ENCODE peak calls at places on chromosomes 4 and X, in six cellular contexts. D is HCT116, C is H1, X is K562, B is HepG2, K is GM12878. W is an unnamed sample.

GRCh38 chrX:9626379-9626778 is 139.3 kb downstream of the GPR143 start:
- DNase-seq in D (no peak), C (no peak), B (no peak), K (no peak), X (no peak), W (no peak)

GRCh38 chr4:52173470-52174055 is 122.5 kb downstream of the SPATA18 start:
- DNase-seq in D (no peak), B (no peak), X (no peak), C (no peak), K (no peak), W (no peak)

GRCh38 chr4:170227928-170228327 is 138.2 kb upstream of the AADAT start:
- DNase-seq in B (no peak), D (no peak), K (no peak), C (no peak), X (no peak), W (no peak)

GRCh38 chr4:99190336-99190735 is 28.7 kb downstream of the ADH6 start:
- DNase-seq in C (no peak), B (no peak), K (no peak), X (no peak), D (no peak), W (no peak)

GRCh38 chr4:65416875-65417274 is 253.4 kb downstream of the EPHA5 start:
- DNase-seq in K (no peak), D (no peak), C (no peak), B (no peak), X (no peak), W (no peak)

GRCh38 chr4:74181225-74181624 is 23.3 kb downstream of the MTHFD2L start:
- DNase-seq in D (no peak), B (no peak), C (no peak), X (no peak), K (no peak), W (no peak)

GRCh38 chr4:159206427-159206871 is 103.6 kb downstream of the RAPGEF2 start:
- DNase-seq in K (peak), B (no peak), C (no peak), X (no peak), D (no peak), W (no peak)

GRCh38 chr4:182608525-182608924 is 308.7 kb downstream of the DCTD start:
- DNase-seq in C (no peak), K (no peak), D (no peak), B (no peak), X (no peak), W (no peak)

GRCh38 chr4:16026155-16026761 is 57.6 kb downstream of the PROM1 start:
- DNase-seq in X (peak), C (no peak), B (peak), K (peak), D (peak), W (no peak)

GRCh38 chr4:16025268-16025667 is 58.6 kb downstream of the PROM1 start:
- DNase-seq in C (no peak), X (no peak), D (no peak), K (no peak), B (no peak), W (no peak)

GRCh38 chr4:16021804-16022560 is 59.0 kb upstream of the FGFBP2 start:
- DNase-seq in B (no peak), D (no peak), C (no peak), K (no peak), X (no peak), W (no peak)

GRCh38 chr4:16027114-16027513 is 56.7 kb downstream of the PROM1 start:
- DNase-seq in B (no peak), C (no peak), D (no peak), K (no peak), X (no peak), W (no peak)

DNA sequence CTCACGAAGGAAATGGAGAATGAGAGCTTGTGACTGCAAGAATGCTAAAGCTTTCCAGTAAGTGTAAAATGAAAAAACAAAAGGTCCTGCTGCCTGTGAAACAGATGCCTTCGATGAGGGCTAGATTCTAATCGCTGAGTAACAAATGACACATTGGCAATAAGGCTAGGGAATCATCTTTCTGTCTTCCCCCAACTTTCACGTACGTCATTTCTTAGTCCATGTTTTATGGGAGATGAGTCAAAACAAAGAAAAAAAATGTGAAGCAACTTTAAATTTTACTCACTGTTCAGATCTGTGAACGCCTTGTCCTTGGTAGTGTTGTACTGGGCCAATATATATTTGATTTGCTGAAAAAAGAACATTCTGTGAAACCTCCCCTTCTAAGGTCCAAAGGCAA is 59.8 kb downstream of the PROM1 start:
- DNase-seq in X (no peak), C (no peak), K (no peak), B (no peak), D (no peak), W (no peak)
- TF ChIP-seq YY1 in X (no peak), C (no peak), K (no peak), B (no peak), D (no peak), W (no peak)

GRCh38 chrX:130084651-130085237 is 25.6 kb downstream of the ELF4 start:
- DNase-seq in D (no peak), X (no peak), K (peak), B (no peak), C (no peak), W (no peak)
- TF ChIP-seq ZNF274 in D (no peak), X (no peak), K (no peak), B (no peak), C (no peak), W (no peak)

DNA sequence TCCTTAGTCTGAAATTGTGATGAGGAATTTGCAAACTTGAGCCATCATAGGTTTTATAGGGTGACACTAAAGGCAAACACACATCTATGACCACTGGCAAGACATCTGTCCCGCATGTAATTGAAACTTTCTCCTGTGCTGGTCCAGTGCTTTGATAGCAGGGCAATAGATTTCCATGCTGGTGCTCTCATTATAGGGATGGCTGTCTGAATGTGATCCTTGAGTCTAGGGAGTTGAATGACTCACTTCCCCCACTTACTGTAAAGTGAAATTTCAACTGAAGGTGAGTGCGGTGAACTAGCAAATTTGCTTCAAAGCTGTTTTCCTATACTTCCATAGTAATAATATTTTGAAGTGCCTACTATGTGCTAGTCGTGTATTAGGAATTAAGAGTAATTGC is 1630.0 kb downstream of the STIM2 start:
- DNase-seq in B (no peak), X (no peak), K (no peak), C (no peak), D (no peak), W (no peak)
- TF ChIP-seq YY1 in B (no peak), X (no peak), K (no peak), C (no peak), D (no peak), W (no peak)

GRCh38 chrX:72572248-72573157 is at the start of gene HDAC8:
- DNase-seq in K (peak), D (peak), X (peak), C (peak), B (peak), W (peak)
- TF ChIP-seq ZNF274 in K (no peak), D (no peak), X (no peak), C (no peak), B (no peak), W (no peak)

DNA sequence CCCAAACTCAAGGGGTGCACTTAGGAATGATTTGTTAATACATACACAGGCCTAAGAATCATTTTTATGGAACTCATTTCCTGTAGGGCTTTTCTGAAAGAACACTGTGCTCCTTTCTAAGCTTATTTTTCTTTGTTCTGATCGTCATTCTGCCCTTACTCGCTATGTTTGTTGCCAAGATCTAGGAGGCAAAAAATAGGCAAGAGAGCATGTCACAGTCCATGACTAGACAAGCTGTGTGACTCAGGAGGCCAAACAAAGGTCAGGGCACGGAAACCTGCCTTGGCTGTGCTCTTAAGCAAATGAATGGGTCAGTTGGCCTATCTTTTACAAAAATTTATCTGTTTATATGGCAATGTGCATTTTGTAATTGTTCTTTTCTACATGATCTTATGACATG is 42.5 kb upstream of the C1GALT1C1 start:
- DNase-seq in C (no peak), B (peak), X (no peak), D (peak), K (no peak), W (no peak)
- TF ChIP-seq YY1 in C (no peak), B (no peak), X (no peak), D (no peak), K (no peak), W (no peak)

DNA sequence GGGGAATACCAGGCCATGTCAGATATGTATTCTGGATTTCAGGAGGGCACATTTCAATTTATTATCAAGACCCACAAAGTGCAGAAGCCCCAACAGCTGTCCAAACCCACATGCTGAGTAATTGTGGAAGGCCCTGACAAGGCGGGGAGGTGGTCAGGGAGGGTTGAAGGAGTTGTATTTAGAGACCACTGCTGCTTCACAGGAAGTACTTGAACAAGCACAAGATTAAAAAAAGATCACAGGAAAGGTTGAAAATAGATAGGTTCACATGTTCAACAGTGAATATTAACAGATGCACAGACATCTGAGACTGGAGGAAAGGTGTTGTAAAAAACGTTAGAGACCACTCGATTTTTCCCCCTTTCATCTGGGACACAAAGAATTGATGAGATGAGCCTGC is 17.9 kb downstream of the ATP8A1 start:
- DNase-seq in K (peak), X (no peak), C (no peak), D (no peak), B (no peak), W (no peak)
- TF ChIP-seq ZNF274 in K (no peak), X (no peak), C (no peak), D (no peak), B (no peak), W (no peak)

DNA sequence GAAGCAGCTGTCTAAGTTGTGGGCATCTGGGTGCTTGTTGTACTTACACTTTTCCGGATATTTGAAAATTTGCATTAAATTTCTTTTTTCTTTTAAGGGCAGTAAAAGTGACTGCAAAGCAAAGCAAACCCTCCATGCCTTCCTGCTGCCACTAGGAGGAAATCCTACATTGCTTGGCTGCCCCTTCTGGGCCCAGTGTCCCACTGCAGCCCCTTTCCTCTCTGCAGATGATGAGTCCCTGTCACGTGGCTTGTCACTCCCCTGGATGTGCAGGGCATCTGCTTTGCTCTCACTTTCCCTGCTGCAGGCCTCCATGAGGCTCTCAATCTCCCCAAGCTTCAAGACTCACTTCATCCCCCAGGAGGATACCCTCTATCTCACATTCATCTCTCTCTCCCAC is 12.7 kb downstream of the TSR2 start:
- DNase-seq in C (no peak), D (no peak), K (no peak), B (peak), X (peak), W (peak)
- TF ChIP-seq YY1 in C (no peak), D (no peak), K (no peak), B (no peak), X (no peak), W (no peak)

GRCh38 chr4:8205749-8206611 is 6.9 kb downstream of the SH3TC1 start:
- DNase-seq in K (no peak), B (no peak), X (no peak), C (no peak), D (no peak), W (no peak)

GRCh38 chr4:8207314-8207713 is 8.2 kb downstream of the SH3TC1 start:
- DNase-seq in D (no peak), C (no peak), B (no peak), K (no peak), X (no peak), W (no peak)

GRCh38 chr4:8204576-8205227 is 5.6 kb downstream of the SH3TC1 start:
- DNase-seq in D (no peak), B (no peak), X (no peak), C (no peak), K (no peak), W (no peak)

GRCh38 chr4:8203817-8204216 is 4.7 kb downstream of the SH3TC1 start:
- DNase-seq in D (no peak), X (no peak), C (no peak), K (no peak), B (no peak), W (no peak)

DNA sequence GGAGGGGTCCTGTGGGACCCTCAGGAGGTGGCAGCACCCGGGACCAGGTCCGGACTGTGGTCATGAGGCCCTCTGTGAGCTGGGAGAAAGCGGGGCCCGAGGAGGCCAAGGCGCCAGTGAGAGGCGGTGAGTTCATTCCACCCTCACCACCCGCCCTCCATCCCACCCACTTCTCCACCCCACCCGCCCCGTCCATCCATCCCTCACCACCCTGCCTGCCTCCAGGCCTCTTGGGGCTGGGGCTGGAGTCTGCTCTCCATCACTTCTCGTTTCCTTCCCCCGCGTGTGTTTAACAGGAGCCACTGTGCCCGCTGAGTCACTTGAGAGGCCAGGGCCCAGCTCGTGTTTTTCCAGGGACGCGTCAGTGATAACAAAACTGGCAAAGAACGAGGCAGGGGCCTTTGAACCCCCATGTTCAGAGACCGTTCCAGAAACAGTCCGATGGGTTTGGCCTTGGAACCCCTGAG is 6.2 kb downstream of the SH3TC1 start:
- DNase-seq in C (no peak), B (no peak), D (no peak), X (no peak), K (no peak), W (no peak)
- TF ChIP-seq ZNF274 in C (no peak), B (no peak), D (no peak), X (no peak), K (no peak), W (no peak)

GRCh38 chr4:79575709-79576479 is 167.9 kb upstream of the GK2 start:
- DNase-seq in X (no peak), B (no peak), D (no peak), K (no peak), C (no peak), W (no peak)
- TF ChIP-seq YY1 in X (no peak), B (no peak), D (no peak), K (no peak), C (no peak), W (no peak)

DNA sequence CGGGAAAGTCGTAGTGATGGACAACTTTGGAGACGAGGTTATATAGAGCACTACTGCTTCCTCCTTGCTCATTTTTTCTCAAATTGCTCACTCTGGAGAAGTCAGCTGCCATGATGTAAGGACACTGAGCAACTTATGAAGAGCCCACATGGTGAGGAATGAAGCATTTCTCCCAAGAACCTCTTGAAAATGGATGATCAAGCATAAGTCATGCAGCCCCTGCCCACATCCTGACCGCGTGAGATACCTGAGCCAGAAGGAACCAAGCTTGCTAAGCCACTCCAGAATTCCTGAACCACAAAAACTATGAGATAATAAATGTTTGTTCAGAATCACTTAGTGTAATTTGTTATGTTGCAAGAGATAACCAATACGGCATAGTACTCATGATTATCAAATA is 42.8 kb downstream of the PDE5A start:
- DNase-seq in K (no peak), D (no peak), C (no peak), X (no peak), B (no peak), W (no peak)
- TF ChIP-seq ZNF274 in K (no peak), D (no peak), C (no peak), X (no peak), B (no peak), W (no peak)